ENCODE peak calls at places on chromosomes 2 and 18, in seven cellular contexts. C, G, E, L, F, O and P are unnamed samples.

GRCh38 chr18:7390731-7391492 is 160.0 kb downstream of the LRRC30 start:
- DNase-seq in C (no peak), G (no peak), E (no peak), L (no peak), F (no peak), O (no peak), P (no peak)

GRCh38 chr2:173059292-173059691 is 16.4 kb upstream of the MAP3K20 start:
- DNase-seq in C (no peak), G (no peak), E (no peak), L (no peak), F (no peak), O (no peak), P (no peak)

GRCh38 chr18:61569176-61569892 is 236.1 kb downstream of the CDH20 start:
- DNase-seq in C (no peak), G (peak; percentile 72), E (no peak), L (no peak), F (peak; percentile 33), O (peak; percentile 92), P (no peak)

GRCh38 chr2:10452334-10452733 is 4.2 kb upstream of the ODC1 start:
- DNase-seq in C (no peak), G (peak; percentile 98), E (no peak), L (no peak), F (peak; percentile 33), O (peak; percentile 68), P (no peak)

GRCh38 chr18:47926101-47926850 is 4.2 kb downstream of the SMAD2 start:
- DNase-seq in C (no peak), G (no peak), E (no peak), L (no peak), F (no peak), O (no peak), P (no peak)

GRCh38 chr2:181318504-181319280 is 138.5 kb upstream of the ITGA4 start:
- DNase-seq in C (no peak), G (no peak), E (no peak), L (no peak), F (no peak), O (no peak), P (no peak)

GRCh38 chr2:76019130-76019529 is 308.4 kb upstream of the GCFC2 start:
- DNase-seq in C (no peak), G (peak; percentile 47), E (no peak), L (no peak), F (no peak), O (no peak), P (no peak)

GRCh38 chr18:58967643-58968291 is 103.1 kb downstream of the ZNF532 start:
- DNase-seq in C (no peak), G (no peak), E (no peak), L (no peak), F (no peak), O (peak; percentile 60), P (no peak)

GRCh38 chr2:127314193-127314988 is 20.4 kb upstream of the ERCC3 start:
- DNase-seq in C (no peak), G (no peak), E (no peak), L (no peak), F (no peak), O (no peak), P (no peak)

GRCh38 chr2:222305510-222306392 is 7.0 kb upstream of the PAX3 start:
- DNase-seq in C (no peak), G (no peak), E (no peak), L (no peak), F (no peak), O (no peak), P (no peak)

GRCh38 chr2:240619506-240620148 is 5.7 kb upstream of the GPR35 start:
- DNase-seq in C (no peak), G (no peak), E (no peak), L (no peak), F (no peak), O (no peak), P (no peak)

GRCh38 chr18:36697905-36698304 is 130.9 kb downstream of the TPGS2 start:
- DNase-seq in C (no peak), G (peak; percentile 93), E (no peak), L (no peak), F (peak; percentile 64), O (peak; percentile 78), P (no peak)

GRCh38 chr18:46167971-46168370 is 63.8 kb downstream of the HAUS1 start:
- DNase-seq in C (no peak), G (no peak), E (peak; percentile 81), L (no peak), F (no peak), O (no peak), P (peak; percentile 58)

GRCh38 chr2:3460161-3460560 is 59.2 kb downstream of the ADI1 start:
- DNase-seq in C (no peak), G (no peak), E (no peak), L (no peak), F (no peak), O (no peak), P (no peak)

GRCh38 chr18:23938046-23938756 is 76.4 kb upstream of the TTC39C start:
- DNase-seq in C (no peak), G (no peak), E (no peak), L (no peak), F (no peak), O (no peak), P (no peak)

GRCh38 chr2:119407430-119408220 is 24.0 kb upstream of the TMEM37 start:
- DNase-seq in C (no peak), G (peak; percentile 64), E (peak; percentile 29), L (peak; percentile 16), F (no peak), O (peak; percentile 60), P (peak; percentile 48)

GRCh38 chr2:238727585-238728321 is 120.1 kb upstream of the TWIST2 start:
- DNase-seq in C (no peak), G (peak; percentile 47), E (no peak), L (no peak), F (peak; percentile 98), O (no peak), P (no peak)

GRCh38 chr18:53991202-53991601 is 233.3 kb downstream of the MBD2 start:
- DNase-seq in C (no peak), G (peak; percentile 75), E (no peak), L (no peak), F (peak; percentile 31), O (peak; percentile 78), P (no peak)

GRCh38 chr2:128371248-128371630 is 52.6 kb upstream of the HS6ST1 start:
- DNase-seq in C (no peak), G (no peak), E (no peak), L (no peak), F (no peak), O (no peak), P (no peak)

GRCh38 chr2:203328735-203329549 is 748 bp downstream of the ABI2 start:
- DNase-seq in C (no peak), G (peak; percentile 51), E (peak; percentile 24), L (peak; percentile 40), F (no peak), O (peak; percentile 55), P (peak; percentile 40)

GRCh38 chr2:172554352-172555271 is 1.3 kb upstream of the PDK1 start:
- DNase-seq in C (no peak), G (no peak), E (no peak), L (no peak), F (no peak), O (no peak), P (no peak)

GRCh38 chr2:236833501-236834186 is 252.0 kb upstream of the COPS8 start:
- DNase-seq in C (no peak), G (no peak), E (no peak), L (no peak), F (no peak), O (peak; percentile 26), P (no peak)

GRCh38 chr2:50126845-50127244 is 905.1 kb downstream of the NRXN1 start:
- DNase-seq in C (no peak), G (no peak), E (no peak), L (no peak), F (no peak), O (no peak), P (no peak)